ENCODE peak calls at places on chromosomes 5 and 9, in nine cellular contexts. One of them, this sample, is unnamed. For H3K36me3 and H3K4me1, the result is how much of the 10 kb centered on the place peaks cover.

GRCh38 chr9:84959339-84959738 is 289.8 kb downstream of the NTRK2 start:
- DNase-seq in mesendoderm: no peak
- DNase-seq in CD8-positive, alpha-beta memory T cell: no peak
- DNase-seq in GM23248: no peak
- DNase-seq in trophoblast cell: no peak
- DNase-seq in upper lobe of right lung: no peak
- DNase-seq in iPS DF 6.9: no peak
- DNase-seq in OCI-LY7: no peak
- DNase-seq in stomach: no peak
- DNase-seq in this sample: no peak

GRCh38 chr5:180704362-180704761 is 35.5 kb downstream of the OR2Y1 start:
- DNase-seq in OCI-LY7: no peak
- DNase-seq in upper lobe of right lung: no peak
- DNase-seq in stomach: no peak
- DNase-seq in GM23248: peak
- DNase-seq in trophoblast cell: peak
- DNase-seq in mesendoderm: peak
- DNase-seq in CD8-positive, alpha-beta memory T cell: no peak
- DNase-seq in iPS DF 6.9: no peak
- DNase-seq in this sample: no peak

GRCh38 chr9:79353856-79354520 is 217.8 kb upstream of the TLE4 start:
- DNase-seq in stomach: no peak
- DNase-seq in CD8-positive, alpha-beta memory T cell: no peak
- DNase-seq in iPS DF 6.9: no peak
- DNase-seq in upper lobe of right lung: no peak
- DNase-seq in OCI-LY7: no peak
- DNase-seq in GM23248: peak
- DNase-seq in trophoblast cell: no peak
- DNase-seq in mesendoderm: no peak
- DNase-seq in this sample: no peak

GRCh38 chr5:86890375-86890774 is 272.6 kb downstream of the COX7C start:
- DNase-seq in GM23248: no peak
- DNase-seq in stomach: no peak
- DNase-seq in upper lobe of right lung: no peak
- DNase-seq in trophoblast cell: no peak
- DNase-seq in OCI-LY7: no peak
- DNase-seq in mesendoderm: no peak
- DNase-seq in iPS DF 6.9: no peak
- DNase-seq in CD8-positive, alpha-beta memory T cell: no peak
- DNase-seq in this sample: no peak

GRCh38 chr9:95505676-95506437 is 10.9 kb downstream of the PTCH1 start:
- DNase-seq in OCI-LY7: peak
- DNase-seq in iPS DF 6.9: no peak
- DNase-seq in CD8-positive, alpha-beta memory T cell: peak
- DNase-seq in mesendoderm: peak
- DNase-seq in upper lobe of right lung: peak
- DNase-seq in GM23248: peak
- DNase-seq in trophoblast cell: peak
- DNase-seq in stomach: peak
- DNase-seq in this sample: peak

GRCh38 chr9:95778957-95779356 is 96.5 kb upstream of the ERCC6L2 start:
- DNase-seq in GM23248: peak
- DNase-seq in upper lobe of right lung: no peak
- DNase-seq in trophoblast cell: peak
- DNase-seq in iPS DF 6.9: no peak
- DNase-seq in CD8-positive, alpha-beta memory T cell: no peak
- DNase-seq in mesendoderm: no peak
- DNase-seq in stomach: peak
- DNase-seq in OCI-LY7: no peak
- DNase-seq in this sample: peak

GRCh38 chr9:112174965-112175795 is at the start of gene SUSD1:
- DNase-seq in GM23248: peak
- DNase-seq in trophoblast cell: peak
- DNase-seq in iPS DF 6.9: no peak
- DNase-seq in OCI-LY7: no peak
- DNase-seq in CD8-positive, alpha-beta memory T cell: peak
- DNase-seq in stomach: peak
- DNase-seq in mesendoderm: peak
- DNase-seq in upper lobe of right lung: peak
- DNase-seq in this sample: no peak

GRCh38 chr5:115542651-115543364 is 1.8 kb downstream of the FEM1C start:
- DNase-seq in upper lobe of right lung: no peak
- DNase-seq in GM23248: peak
- DNase-seq in iPS DF 6.9: no peak
- DNase-seq in CD8-positive, alpha-beta memory T cell: no peak
- DNase-seq in mesendoderm: no peak
- DNase-seq in OCI-LY7: peak
- DNase-seq in trophoblast cell: peak
- DNase-seq in stomach: no peak
- DNase-seq in this sample: no peak

GRCh38 chr9:97900103-97900737 is 22.1 kb downstream of the TRMO start:
- DNase-seq in stomach: no peak
- DNase-seq in upper lobe of right lung: no peak
- DNase-seq in iPS DF 6.9: no peak
- DNase-seq in GM23248: peak
- DNase-seq in CD8-positive, alpha-beta memory T cell: no peak
- DNase-seq in OCI-LY7: no peak
- DNase-seq in mesendoderm: no peak
- DNase-seq in trophoblast cell: no peak
- DNase-seq in this sample: no peak

GRCh38 chr5:53479656-53480473 is 564 bp upstream of the FST start:
- DNase-seq in iPS DF 6.9: no peak
- DNase-seq in GM23248: peak
- DNase-seq in mesendoderm: peak
- DNase-seq in trophoblast cell: peak
- DNase-seq in upper lobe of right lung: peak
- DNase-seq in stomach: peak
- DNase-seq in CD8-positive, alpha-beta memory T cell: peak
- DNase-seq in OCI-LY7: no peak
- DNase-seq in this sample: peak

GRCh38 chr5:147732552-147732883 is 50.0 kb downstream of the JAKMIP2 start:
- DNase-seq in CD8-positive, alpha-beta memory T cell: no peak
- DNase-seq in GM23248: no peak
- DNase-seq in OCI-LY7: no peak
- DNase-seq in trophoblast cell: no peak
- DNase-seq in mesendoderm: no peak
- DNase-seq in upper lobe of right lung: no peak
- DNase-seq in stomach: no peak
- DNase-seq in iPS DF 6.9: no peak
- DNase-seq in this sample: no peak

GRCh38 chr9:87622098-87622497 is 103.8 kb upstream of the CTSL start:
- DNase-seq in CD8-positive, alpha-beta memory T cell: no peak
- DNase-seq in mesendoderm: no peak
- DNase-seq in stomach: no peak
- DNase-seq in OCI-LY7: no peak
- DNase-seq in iPS DF 6.9: no peak
- DNase-seq in trophoblast cell: no peak
- DNase-seq in GM23248: no peak
- DNase-seq in upper lobe of right lung: no peak
- DNase-seq in this sample: no peak

GRCh38 chr5:89769975-89770374 is 639.6 kb downstream of the CETN3 start:
- DNase-seq in CD8-positive, alpha-beta memory T cell: no peak
- DNase-seq in GM23248: peak
- DNase-seq in mesendoderm: peak
- DNase-seq in stomach: no peak
- DNase-seq in OCI-LY7: no peak
- DNase-seq in iPS DF 6.9: no peak
- DNase-seq in trophoblast cell: no peak
- DNase-seq in upper lobe of right lung: no peak
- DNase-seq in this sample: no peak

GRCh38 chr5:127571314-127571713 is 53.9 kb downstream of the PRRC1 start:
- DNase-seq in GM23248: no peak
- DNase-seq in CD8-positive, alpha-beta memory T cell: no peak
- DNase-seq in OCI-LY7: no peak
- DNase-seq in mesendoderm: no peak
- DNase-seq in iPS DF 6.9: no peak
- DNase-seq in upper lobe of right lung: no peak
- DNase-seq in stomach: no peak
- DNase-seq in trophoblast cell: no peak
- DNase-seq in this sample: no peak

GRCh38 chr9:124098141-124098905 is 86.8 kb downstream of the LHX2 start:
- DNase-seq in trophoblast cell: peak
- DNase-seq in OCI-LY7: no peak
- DNase-seq in iPS DF 6.9: no peak
- DNase-seq in CD8-positive, alpha-beta memory T cell: no peak
- DNase-seq in upper lobe of right lung: no peak
- DNase-seq in stomach: no peak
- DNase-seq in mesendoderm: no peak
- DNase-seq in GM23248: no peak
- DNase-seq in this sample: no peak

GRCh38 chr5:142003266-142003800 is 9.5 kb downstream of the GNPDA1 start:
- DNase-seq in GM23248: no peak
- DNase-seq in OCI-LY7: no peak
- DNase-seq in upper lobe of right lung: no peak
- DNase-seq in stomach: no peak
- DNase-seq in trophoblast cell: peak
- DNase-seq in mesendoderm: no peak
- DNase-seq in CD8-positive, alpha-beta memory T cell: no peak
- DNase-seq in iPS DF 6.9: no peak
- DNase-seq in this sample: no peak

GRCh38 chr5:174751154-174751990 is 27.0 kb downstream of the MSX2 start:
- DNase-seq in CD8-positive, alpha-beta memory T cell: no peak
- DNase-seq in trophoblast cell: peak
- DNase-seq in stomach: no peak
- DNase-seq in GM23248: peak
- DNase-seq in iPS DF 6.9: no peak
- DNase-seq in upper lobe of right lung: no peak
- DNase-seq in mesendoderm: peak
- DNase-seq in OCI-LY7: no peak
- DNase-seq in this sample: no peak

DNA sequence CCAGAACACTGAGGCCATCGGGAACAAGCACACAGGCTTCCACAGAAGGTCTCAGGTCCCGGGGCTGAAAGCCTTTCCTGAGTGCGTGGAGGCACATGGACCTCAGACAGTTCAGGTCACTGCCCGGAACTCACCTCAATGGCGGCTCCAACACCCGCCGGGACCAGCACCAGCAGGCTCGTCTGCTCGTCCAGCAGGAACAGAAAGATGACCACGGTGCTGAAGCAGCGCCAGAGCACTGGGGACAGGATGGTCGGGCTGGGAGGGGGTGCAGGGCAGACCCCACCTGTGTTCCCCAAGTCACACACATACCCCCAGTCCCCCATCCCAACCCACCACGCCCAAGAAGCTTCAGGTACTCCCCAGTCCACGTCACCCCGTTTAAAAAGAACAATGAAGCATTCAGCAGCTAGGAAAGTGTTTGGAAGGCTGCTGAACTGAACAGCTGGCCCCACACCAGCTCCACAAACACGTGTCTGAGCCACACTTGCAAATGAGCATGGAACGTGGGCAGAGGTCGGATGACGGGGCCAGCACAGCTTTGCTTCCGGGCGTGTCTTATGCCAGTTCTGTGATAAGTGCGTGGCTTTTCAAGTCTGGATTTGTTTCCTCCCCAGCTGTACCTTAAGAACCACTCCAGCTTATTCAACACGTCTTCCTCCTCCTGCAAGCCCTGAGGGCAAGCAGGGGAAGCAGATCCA is 14.6 kb downstream of the CLPTM1L start:
- DNase-seq in CD8-positive, alpha-beta memory T cell: no peak
- DNase-seq in GM23248: no peak
- DNase-seq in iPS DF 6.9: no peak
- DNase-seq in stomach: peak
- DNase-seq in trophoblast cell: no peak
- DNase-seq in mesendoderm: no peak
- DNase-seq in upper lobe of right lung: peak
- DNase-seq in OCI-LY7: no peak
- DNase-seq in this sample: no peak
- H3K36me3 ChIP-seq in CD8-positive, alpha-beta memory T cell: under half
- H3K36me3 ChIP-seq in GM23248: under half
- H3K36me3 ChIP-seq in iPS DF 6.9: under half
- H3K36me3 ChIP-seq in stomach: half or more
- H3K36me3 ChIP-seq in trophoblast cell: half or more
- H3K36me3 ChIP-seq in mesendoderm: under half
- H3K36me3 ChIP-seq in upper lobe of right lung: half or more
- H3K36me3 ChIP-seq in OCI-LY7: half or more
- H3K36me3 ChIP-seq in this sample: under half

GRCh38 chr5:126513302-126513701 is 81.7 kb downstream of the ALDH7A1 start:
- DNase-seq in GM23248: no peak
- DNase-seq in trophoblast cell: no peak
- DNase-seq in iPS DF 6.9: no peak
- DNase-seq in stomach: no peak
- DNase-seq in CD8-positive, alpha-beta memory T cell: no peak
- DNase-seq in upper lobe of right lung: no peak
- DNase-seq in OCI-LY7: no peak
- DNase-seq in mesendoderm: no peak
- DNase-seq in this sample: no peak
- H3K27ac ChIP-seq in GM23248: no peak
- H3K27ac ChIP-seq in trophoblast cell: no peak
- H3K27ac ChIP-seq in iPS DF 6.9: no peak
- H3K27ac ChIP-seq in stomach: peak
- H3K27ac ChIP-seq in CD8-positive, alpha-beta memory T cell: peak
- H3K27ac ChIP-seq in upper lobe of right lung: peak
- H3K27ac ChIP-seq in OCI-LY7: no peak
- H3K27ac ChIP-seq in mesendoderm: no peak
- H3K27ac ChIP-seq in this sample: peak

DNA sequence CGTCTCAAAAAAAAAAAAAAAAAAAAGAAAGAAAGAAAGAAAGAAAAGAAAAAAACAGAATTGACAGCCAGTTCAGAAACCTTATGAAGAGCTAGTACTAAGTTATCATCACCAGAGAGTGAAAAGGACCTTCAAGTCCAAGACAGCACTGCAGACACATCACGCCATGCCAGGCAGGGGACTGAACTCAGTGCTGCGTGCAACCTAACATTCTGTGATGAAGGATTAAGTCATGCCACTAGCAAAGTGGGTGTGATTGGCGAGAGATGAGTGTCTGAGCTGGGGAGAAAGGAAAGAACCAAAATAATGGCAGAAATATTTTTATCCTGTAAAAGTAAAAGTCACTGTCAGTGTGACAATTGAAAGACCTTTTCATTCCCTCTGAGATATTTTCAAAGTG is 54.7 kb downstream of the MAP1B start:
- DNase-seq in OCI-LY7: no peak
- DNase-seq in iPS DF 6.9: no peak
- DNase-seq in upper lobe of right lung: no peak
- DNase-seq in GM23248: peak
- DNase-seq in mesendoderm: no peak
- DNase-seq in stomach: no peak
- DNase-seq in trophoblast cell: no peak
- DNase-seq in CD8-positive, alpha-beta memory T cell: no peak
- DNase-seq in this sample: no peak
- H3K4me1 ChIP-seq in OCI-LY7: under half
- H3K4me1 ChIP-seq in iPS DF 6.9: under half
- H3K4me1 ChIP-seq in upper lobe of right lung: under half
- H3K4me1 ChIP-seq in GM23248: half or more
- H3K4me1 ChIP-seq in mesendoderm: under half
- H3K4me1 ChIP-seq in stomach: under half
- H3K4me1 ChIP-seq in trophoblast cell: under half
- H3K4me1 ChIP-seq in CD8-positive, alpha-beta memory T cell: under half
- H3K4me1 ChIP-seq in this sample: under half

DNA sequence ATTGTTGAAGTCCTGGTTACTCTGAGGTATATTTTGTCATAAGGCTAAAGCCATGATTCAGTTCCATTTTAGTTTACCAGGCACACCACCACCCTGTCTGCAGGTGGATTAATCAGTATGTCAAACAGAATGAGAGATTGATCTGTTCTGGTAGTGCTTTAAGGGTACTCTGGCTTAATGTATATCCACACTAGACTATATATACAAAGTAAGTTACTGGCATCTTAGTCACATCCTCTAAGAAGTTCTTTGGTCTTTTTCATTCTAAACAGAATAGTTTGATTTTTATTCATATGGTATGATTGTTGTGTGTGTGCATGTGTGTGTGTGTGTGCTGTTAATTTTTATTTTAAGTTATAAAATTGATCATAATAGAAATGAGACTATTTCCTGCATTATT is 61.8 kb downstream of the RAB24 start:
- DNase-seq in mesendoderm: no peak
- DNase-seq in CD8-positive, alpha-beta memory T cell: no peak
- DNase-seq in iPS DF 6.9: no peak
- DNase-seq in stomach: no peak
- DNase-seq in GM23248: no peak
- DNase-seq in trophoblast cell: no peak
- DNase-seq in upper lobe of right lung: no peak
- DNase-seq in OCI-LY7: no peak
- DNase-seq in this sample: no peak
- H3K36me3 ChIP-seq in mesendoderm: under half
- H3K36me3 ChIP-seq in CD8-positive, alpha-beta memory T cell: under half
- H3K36me3 ChIP-seq in iPS DF 6.9: under half
- H3K36me3 ChIP-seq in stomach: half or more
- H3K36me3 ChIP-seq in GM23248: under half
- H3K36me3 ChIP-seq in trophoblast cell: under half
- H3K36me3 ChIP-seq in upper lobe of right lung: half or more
- H3K36me3 ChIP-seq in OCI-LY7: half or more
- H3K36me3 ChIP-seq in this sample: under half